ENCODE peak calls at places on chromosomes 5 and 9, in ten cellular contexts. One of them, this sample, is unnamed. For H3K4me1 and H3K9me3, the result is how much of the 10 kb centered on the place peaks cover.

GRCh38 chr5:20562545-20562944 is 574.5 kb upstream of the CDH18 start:
- DNase-seq in CD8-positive, alpha-beta memory T cell: no peak
- DNase-seq in esophagus squamous epithelium: no peak
- DNase-seq in sigmoid colon: no peak
- DNase-seq in heart right ventricle: no peak
- DNase-seq in endodermal cell: no peak
- DNase-seq in A673: no peak
- DNase-seq in aorta: no peak
- DNase-seq in right cardiac atrium: no peak
- DNase-seq in pancreas: no peak
- DNase-seq in this sample: no peak

GRCh38 chr9:122005597-122005996 is 87.5 kb downstream of the TTLL11 start:
- DNase-seq in heart right ventricle: no peak
- DNase-seq in sigmoid colon: no peak
- DNase-seq in A673: peak
- DNase-seq in CD8-positive, alpha-beta memory T cell: no peak
- DNase-seq in right cardiac atrium: no peak
- DNase-seq in esophagus squamous epithelium: no peak
- DNase-seq in endodermal cell: peak
- DNase-seq in pancreas: no peak
- DNase-seq in aorta: no peak
- DNase-seq in this sample: no peak

GRCh38 chr9:137688725-137689124 is 69.9 kb downstream of the EHMT1 start:
- DNase-seq in esophagus squamous epithelium: no peak
- DNase-seq in right cardiac atrium: no peak
- DNase-seq in sigmoid colon: no peak
- DNase-seq in pancreas: no peak
- DNase-seq in CD8-positive, alpha-beta memory T cell: no peak
- DNase-seq in endodermal cell: no peak
- DNase-seq in A673: no peak
- DNase-seq in heart right ventricle: no peak
- DNase-seq in aorta: no peak
- DNase-seq in this sample: no peak

GRCh38 chr5:169100735-169101075 is 200.2 kb downstream of the SLIT3 start:
- DNase-seq in A673: no peak
- DNase-seq in esophagus squamous epithelium: no peak
- DNase-seq in pancreas: no peak
- DNase-seq in endodermal cell: peak
- DNase-seq in sigmoid colon: no peak
- DNase-seq in heart right ventricle: no peak
- DNase-seq in aorta: no peak
- DNase-seq in CD8-positive, alpha-beta memory T cell: no peak
- DNase-seq in right cardiac atrium: no peak
- DNase-seq in this sample: no peak

GRCh38 chr5:8843766-8844165 is 702.1 kb downstream of the SEMA5A start:
- DNase-seq in pancreas: no peak
- DNase-seq in endodermal cell: no peak
- DNase-seq in sigmoid colon: no peak
- DNase-seq in A673: no peak
- DNase-seq in right cardiac atrium: no peak
- DNase-seq in esophagus squamous epithelium: no peak
- DNase-seq in aorta: no peak
- DNase-seq in CD8-positive, alpha-beta memory T cell: no peak
- DNase-seq in heart right ventricle: no peak
- DNase-seq in this sample: no peak

GRCh38 chr9:20658677-20659473 is 25.2 kb upstream of the FOCAD start:
- DNase-seq in endodermal cell: peak
- DNase-seq in pancreas: no peak
- DNase-seq in right cardiac atrium: no peak
- DNase-seq in heart right ventricle: no peak
- DNase-seq in sigmoid colon: no peak
- DNase-seq in aorta: no peak
- DNase-seq in esophagus squamous epithelium: no peak
- DNase-seq in CD8-positive, alpha-beta memory T cell: no peak
- DNase-seq in A673: no peak
- DNase-seq in this sample: no peak

GRCh38 chr9:94927048-94927761 is 200.7 kb downstream of the AOPEP start:
- DNase-seq in CD8-positive, alpha-beta memory T cell: no peak
- DNase-seq in heart right ventricle: no peak
- DNase-seq in aorta: no peak
- DNase-seq in sigmoid colon: no peak
- DNase-seq in A673: no peak
- DNase-seq in esophagus squamous epithelium: no peak
- DNase-seq in endodermal cell: no peak
- DNase-seq in right cardiac atrium: no peak
- DNase-seq in pancreas: no peak
- DNase-seq in this sample: no peak

GRCh38 chr5:136329791-136330190 is 35.6 kb downstream of the TRPC7 start:
- DNase-seq in A673: no peak
- DNase-seq in heart right ventricle: no peak
- DNase-seq in sigmoid colon: no peak
- DNase-seq in endodermal cell: no peak
- DNase-seq in pancreas: no peak
- DNase-seq in CD8-positive, alpha-beta memory T cell: no peak
- DNase-seq in aorta: no peak
- DNase-seq in right cardiac atrium: no peak
- DNase-seq in esophagus squamous epithelium: no peak
- DNase-seq in this sample: no peak

GRCh38 chr5:77152441-77152840 is 58.0 kb upstream of the PDE8B start:
- DNase-seq in A673: no peak
- DNase-seq in pancreas: no peak
- DNase-seq in aorta: no peak
- DNase-seq in CD8-positive, alpha-beta memory T cell: no peak
- DNase-seq in right cardiac atrium: no peak
- DNase-seq in endodermal cell: no peak
- DNase-seq in sigmoid colon: no peak
- DNase-seq in esophagus squamous epithelium: no peak
- DNase-seq in heart right ventricle: no peak
- DNase-seq in this sample: no peak

GRCh38 chr9:132069046-132069898 is 10.4 kb downstream of the MED27 start:
- DNase-seq in right cardiac atrium: no peak
- DNase-seq in endodermal cell: no peak
- DNase-seq in A673: no peak
- DNase-seq in heart right ventricle: no peak
- DNase-seq in aorta: no peak
- DNase-seq in esophagus squamous epithelium: no peak
- DNase-seq in CD8-positive, alpha-beta memory T cell: no peak
- DNase-seq in sigmoid colon: no peak
- DNase-seq in pancreas: no peak
- DNase-seq in this sample: no peak

GRCh38 chr9:91161465-91162275 is 200.0 kb downstream of the AUH start:
- DNase-seq in esophagus squamous epithelium: no peak
- DNase-seq in right cardiac atrium: no peak
- DNase-seq in aorta: no peak
- DNase-seq in endodermal cell: peak
- DNase-seq in sigmoid colon: no peak
- DNase-seq in heart right ventricle: no peak
- DNase-seq in CD8-positive, alpha-beta memory T cell: no peak
- DNase-seq in pancreas: no peak
- DNase-seq in A673: no peak
- DNase-seq in this sample: no peak

GRCh38 chr9:93061791-93062299 is 3.3 kb downstream of the SUSD3 start:
- DNase-seq in pancreas: no peak
- DNase-seq in heart right ventricle: no peak
- DNase-seq in aorta: no peak
- DNase-seq in A673: no peak
- DNase-seq in endodermal cell: peak
- DNase-seq in right cardiac atrium: no peak
- DNase-seq in sigmoid colon: no peak
- DNase-seq in esophagus squamous epithelium: no peak
- DNase-seq in CD8-positive, alpha-beta memory T cell: no peak
- DNase-seq in this sample: peak

GRCh38 chr5:9544056-9544455 is 1.8 kb downstream of the SEMA5A start:
- DNase-seq in A673: no peak
- DNase-seq in heart right ventricle: no peak
- DNase-seq in pancreas: no peak
- DNase-seq in aorta: no peak
- DNase-seq in sigmoid colon: no peak
- DNase-seq in CD8-positive, alpha-beta memory T cell: no peak
- DNase-seq in esophagus squamous epithelium: no peak
- DNase-seq in endodermal cell: no peak
- DNase-seq in right cardiac atrium: no peak
- DNase-seq in this sample: no peak

GRCh38 chr5:157893611-157894010 is 34.7 kb upstream of the CLINT1 start:
- DNase-seq in CD8-positive, alpha-beta memory T cell: no peak
- DNase-seq in sigmoid colon: no peak
- DNase-seq in aorta: no peak
- DNase-seq in heart right ventricle: no peak
- DNase-seq in pancreas: no peak
- DNase-seq in endodermal cell: no peak
- DNase-seq in esophagus squamous epithelium: no peak
- DNase-seq in A673: no peak
- DNase-seq in right cardiac atrium: no peak
- DNase-seq in this sample: no peak

GRCh38 chr5:64505769-64506566 is at the start of gene RGS7BP:
- DNase-seq in aorta: peak
- DNase-seq in A673: peak
- DNase-seq in CD8-positive, alpha-beta memory T cell: no peak
- DNase-seq in heart right ventricle: peak
- DNase-seq in esophagus squamous epithelium: no peak
- DNase-seq in pancreas: peak
- DNase-seq in right cardiac atrium: peak
- DNase-seq in sigmoid colon: no peak
- DNase-seq in endodermal cell: peak
- DNase-seq in this sample: peak

GRCh38 chr9:81609782-81610738 is 79.3 kb downstream of the TLE1 start:
- DNase-seq in pancreas: no peak
- DNase-seq in heart right ventricle: no peak
- DNase-seq in esophagus squamous epithelium: no peak
- DNase-seq in endodermal cell: no peak
- DNase-seq in sigmoid colon: no peak
- DNase-seq in aorta: no peak
- DNase-seq in CD8-positive, alpha-beta memory T cell: no peak
- DNase-seq in A673: no peak
- DNase-seq in right cardiac atrium: no peak
- DNase-seq in this sample: no peak

GRCh38 chr5:164013077-164013670 is 507.8 kb downstream of the MAT2B start:
- DNase-seq in sigmoid colon: peak
- DNase-seq in esophagus squamous epithelium: no peak
- DNase-seq in right cardiac atrium: no peak
- DNase-seq in A673: peak
- DNase-seq in heart right ventricle: peak
- DNase-seq in pancreas: no peak
- DNase-seq in CD8-positive, alpha-beta memory T cell: peak
- DNase-seq in aorta: no peak
- DNase-seq in endodermal cell: peak
- DNase-seq in this sample: no peak

DNA sequence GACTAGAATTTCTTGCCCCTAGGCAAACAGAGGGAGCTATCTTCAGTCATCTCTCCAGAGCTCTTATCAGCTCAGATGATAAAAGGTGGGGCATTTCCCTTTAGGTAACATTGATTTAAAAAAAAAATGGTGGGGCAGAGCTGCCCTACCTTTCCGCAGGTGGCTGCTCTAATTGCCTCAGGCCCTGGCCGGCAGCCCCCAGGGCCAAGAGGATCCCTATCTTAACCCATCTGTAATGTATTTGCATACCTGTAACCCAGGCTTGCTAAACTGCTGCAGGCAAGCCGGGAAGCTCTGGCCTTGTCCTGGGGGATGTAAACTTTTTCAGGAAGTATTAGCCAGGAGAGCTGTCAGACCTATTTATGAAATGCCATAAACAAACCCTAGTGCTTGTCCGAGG is 21.0 kb upstream of the ZSWIM6 start:
- DNase-seq in aorta: no peak
- DNase-seq in heart right ventricle: no peak
- DNase-seq in pancreas: no peak
- DNase-seq in CD8-positive, alpha-beta memory T cell: no peak
- DNase-seq in esophagus squamous epithelium: no peak
- DNase-seq in endodermal cell: peak
- DNase-seq in A673: no peak
- DNase-seq in right cardiac atrium: no peak
- DNase-seq in sigmoid colon: no peak
- DNase-seq in this sample: no peak
- H3K4me1 ChIP-seq in aorta: under half
- H3K4me1 ChIP-seq in heart right ventricle: under half
- H3K4me1 ChIP-seq in pancreas: under half
- H3K4me1 ChIP-seq in CD8-positive, alpha-beta memory T cell: under half
- H3K4me1 ChIP-seq in esophagus squamous epithelium: under half
- H3K4me1 ChIP-seq in endodermal cell: under half
- H3K4me1 ChIP-seq in A673: under half
- H3K4me1 ChIP-seq in right cardiac atrium: under half
- H3K4me1 ChIP-seq in sigmoid colon: under half
- H3K4me1 ChIP-seq in this sample: under half

GRCh38 chr5:2542026-2542425 is 209.5 kb downstream of the IRX2 start:
- DNase-seq in esophagus squamous epithelium: no peak
- DNase-seq in aorta: no peak
- DNase-seq in heart right ventricle: no peak
- DNase-seq in pancreas: no peak
- DNase-seq in right cardiac atrium: no peak
- DNase-seq in endodermal cell: no peak
- DNase-seq in sigmoid colon: no peak
- DNase-seq in A673: no peak
- DNase-seq in CD8-positive, alpha-beta memory T cell: no peak
- DNase-seq in this sample: no peak
- H3K9me3 ChIP-seq in esophagus squamous epithelium: under half
- H3K9me3 ChIP-seq in aorta: under half
- H3K9me3 ChIP-seq in heart right ventricle: under half
- H3K9me3 ChIP-seq in pancreas: under half
- H3K9me3 ChIP-seq in right cardiac atrium: under half
- H3K9me3 ChIP-seq in endodermal cell: under half
- H3K9me3 ChIP-seq in sigmoid colon: under half
- H3K9me3 ChIP-seq in A673: under half
- H3K9me3 ChIP-seq in CD8-positive, alpha-beta memory T cell: under half
- H3K9me3 ChIP-seq in this sample: under half

DNA sequence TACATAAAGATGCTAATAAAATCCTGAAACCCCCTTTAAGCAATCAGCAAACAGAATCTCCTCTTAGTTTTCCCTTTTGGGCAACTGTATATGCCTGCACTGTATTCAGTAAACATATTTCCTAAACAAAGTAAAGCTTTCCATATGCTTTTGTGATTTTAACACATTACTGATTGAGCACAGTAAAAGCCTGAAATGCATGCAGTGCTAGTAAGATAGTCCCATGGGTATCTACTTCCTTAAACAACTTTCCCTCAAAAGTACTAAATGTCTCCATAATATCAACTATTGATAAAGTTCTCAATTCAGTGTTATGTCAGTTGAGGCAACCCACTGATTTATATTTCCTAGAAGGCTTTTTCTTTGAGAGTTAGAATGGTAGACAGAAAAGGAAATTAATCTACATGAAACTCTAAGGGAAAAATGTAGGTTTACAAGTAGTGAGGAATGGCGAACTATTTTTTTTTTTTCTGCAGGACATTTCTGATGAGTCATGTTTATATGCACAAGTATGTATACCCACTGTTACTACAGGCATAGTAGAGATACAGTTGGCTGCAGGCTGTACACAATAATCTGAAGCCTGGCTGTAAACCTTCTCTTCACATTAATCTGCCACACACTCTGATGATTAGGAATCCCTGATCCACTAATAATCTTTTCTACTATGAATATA is 31.2 kb upstream of the CEP120 start:
- DNase-seq in A673: peak
- DNase-seq in right cardiac atrium: no peak
- DNase-seq in esophagus squamous epithelium: no peak
- DNase-seq in endodermal cell: no peak
- DNase-seq in CD8-positive, alpha-beta memory T cell: no peak
- DNase-seq in sigmoid colon: no peak
- DNase-seq in pancreas: no peak
- DNase-seq in heart right ventricle: no peak
- DNase-seq in aorta: no peak
- DNase-seq in this sample: no peak
- H3K27ac ChIP-seq in A673: peak
- H3K27ac ChIP-seq in right cardiac atrium: no peak
- H3K27ac ChIP-seq in esophagus squamous epithelium: no peak
- H3K27ac ChIP-seq in endodermal cell: no peak
- H3K27ac ChIP-seq in CD8-positive, alpha-beta memory T cell: no peak
- H3K27ac ChIP-seq in sigmoid colon: no peak
- H3K27ac ChIP-seq in pancreas: no peak
- H3K27ac ChIP-seq in heart right ventricle: no peak
- H3K27ac ChIP-seq in aorta: no peak
- H3K27ac ChIP-seq in this sample: no peak

GRCh38 chr9:70410368-70410767 is 4.1 kb downstream of the KLF9 start:
- DNase-seq in pancreas: no peak
- DNase-seq in A673: no peak
- DNase-seq in heart right ventricle: no peak
- DNase-seq in esophagus squamous epithelium: no peak
- DNase-seq in right cardiac atrium: no peak
- DNase-seq in endodermal cell: no peak
- DNase-seq in aorta: no peak
- DNase-seq in sigmoid colon: no peak
- DNase-seq in CD8-positive, alpha-beta memory T cell: no peak
- DNase-seq in this sample: no peak
- H3K4me1 ChIP-seq in pancreas: under half
- H3K4me1 ChIP-seq in A673: under half
- H3K4me1 ChIP-seq in heart right ventricle: half or more
- H3K4me1 ChIP-seq in esophagus squamous epithelium: under half
- H3K4me1 ChIP-seq in right cardiac atrium: under half
- H3K4me1 ChIP-seq in endodermal cell: under half
- H3K4me1 ChIP-seq in aorta: under half
- H3K4me1 ChIP-seq in sigmoid colon: half or more
- H3K4me1 ChIP-seq in CD8-positive, alpha-beta memory T cell: half or more
- H3K4me1 ChIP-seq in this sample: under half